ENCODE peak calls at places on chromosomes 6 and 20, in seven cellular contexts. J is kidney, V is heart right ventricle, G is nucleus accumbens, I is Kasumi-1, M is LoVo, H is bronchial epithelial cell. X is an unnamed sample.

GRCh38 chr6:21300439-21300838 is 293.1 kb upstream of the SOX4 start:
- DNase-seq in J (no peak), V (no peak), G (no peak), I (no peak), M (no peak), H (no peak), X (no peak)

GRCh38 chr6:91539451-91539850 is 952.6 kb upstream of the MAP3K7 start:
- DNase-seq in J (no peak), V (no peak), G (no peak), I (no peak), M (no peak), H (no peak), X (no peak)

GRCh38 chr20:44689809-44690208 is 25.4 kb upstream of the CCN5 start:
- DNase-seq in J (no peak), V (no peak), G (no peak), I (no peak), M (no peak), H (no peak), X (no peak)

GRCh38 chr6:44386364-44386928 is 1.1 kb upstream of the CDC5L start:
- DNase-seq in J (no peak), V (no peak), G (no peak), I (no peak), M (peak), H (no peak), X (no peak)

GRCh38 chr6:105884426-105884825 is 201.7 kb upstream of the PRDM1 start:
- DNase-seq in J (no peak), V (no peak), G (no peak), I (no peak), M (no peak), H (no peak), X (peak)

GRCh38 chr6:126252154-126252553 is 87.8 kb upstream of the CENPW start:
- DNase-seq in J (no peak), V (no peak), G (no peak), I (no peak), M (no peak), H (no peak), X (no peak)

GRCh38 chr6:38080889-38081288 is 261.4 kb downstream of the ZFAND3 start:
- DNase-seq in J (no peak), V (no peak), G (no peak), I (no peak), M (peak), H (peak), X (no peak)

GRCh38 chr6:135534773-135535380 is 37.3 kb upstream of the AHI1 start:
- DNase-seq in J (no peak), V (no peak), G (no peak), I (no peak), M (no peak), H (no peak), X (no peak)

GRCh38 chr6:16762547-16763477 is 1.6 kb upstream of the ATXN1 start:
- DNase-seq in J (peak), V (peak), G (no peak), I (peak), M (peak), H (peak), X (peak)

GRCh38 chr20:61127311-61128044 is 124.6 kb upstream of the CDH4 start:
- DNase-seq in J (no peak), V (no peak), G (no peak), I (no peak), M (no peak), H (peak), X (no peak)

GRCh38 chr6:118890997-118891790 is 2.8 kb upstream of the ASF1A start:
- DNase-seq in J (no peak), V (no peak), G (no peak), I (no peak), M (no peak), H (no peak), X (peak)

GRCh38 chr20:48716086-48716485 is 111.7 kb downstream of the PREX1 start:
- DNase-seq in J (no peak), V (no peak), G (no peak), I (no peak), M (no peak), H (no peak), X (no peak)

GRCh38 chr6:144898052-144898689 is 613.0 kb downstream of the UTRN start:
- DNase-seq in J (no peak), V (no peak), G (no peak), I (no peak), M (peak), H (peak), X (no peak)

GRCh38 chr6:130381459-130382380 is 15.9 kb downstream of the TMEM200A start:
- DNase-seq in J (no peak), V (no peak), G (no peak), I (peak), M (no peak), H (no peak), X (no peak)

GRCh38 chr6:162123797-162124196 is 603.8 kb downstream of the PRKN start:
- DNase-seq in J (no peak), V (no peak), G (no peak), I (peak), M (no peak), H (no peak), X (no peak)

GRCh38 chr20:14446446-14446845 is 109.0 kb upstream of the FLRT3 start:
- DNase-seq in J (no peak), V (no peak), G (no peak), I (no peak), M (no peak), H (peak), X (no peak)

GRCh38 chr6:14544689-14545088 is 427.1 kb downstream of the CD83 start:
- DNase-seq in J (no peak), V (no peak), G (no peak), I (no peak), M (no peak), H (no peak), X (no peak)

X was measured in germinal center.